ENCODE peak calls at places on chromosomes 4 and X, in nine cellular contexts. One of them, this sample, is unnamed.

GRCh38 chrX:41733939-41734338 is 10.0 kb downstream of the GPR82 start:
- DNase-seq in activated CD4-positive, alpha-beta T cell treated with anti-CD3 and anti-CD28 coated beads, Interleukin-2, amount 50 U/mL, for 4 hours: no peak
- DNase-seq in left lung: no peak
- DNase-seq in posterior vena cava: no peak
- DNase-seq in stimulated activated CD4-positive, alpha-beta T cell treated with anti-CD3 and anti-CD28 coated beads, TNF-alpha, amount 100 ng/mL, for 1 hour: no peak
- DNase-seq in ACHN: no peak
- DNase-seq in foreskin melanocyte: no peak
- DNase-seq in H54: no peak
- DNase-seq in NCI-H1092 treated with DMSO at 0.1 percent for 48 hours: no peak
- DNase-seq in this sample: no peak

GRCh38 chrX:105552395-105552794 is 269.9 kb upstream of the NRK start:
- DNase-seq in activated CD4-positive, alpha-beta T cell treated with anti-CD3 and anti-CD28 coated beads, Interleukin-2, amount 50 U/mL, for 4 hours: no peak
- DNase-seq in left lung: no peak
- DNase-seq in posterior vena cava: no peak
- DNase-seq in stimulated activated CD4-positive, alpha-beta T cell treated with anti-CD3 and anti-CD28 coated beads, TNF-alpha, amount 100 ng/mL, for 1 hour: no peak
- DNase-seq in ACHN: no peak
- DNase-seq in foreskin melanocyte: no peak
- DNase-seq in H54: no peak
- DNase-seq in NCI-H1092 treated with DMSO at 0.1 percent for 48 hours: no peak
- DNase-seq in this sample: no peak

GRCh38 chr4:3393171-3393570 is 48.6 kb upstream of the HGFAC start:
- DNase-seq in activated CD4-positive, alpha-beta T cell treated with anti-CD3 and anti-CD28 coated beads, Interleukin-2, amount 50 U/mL, for 4 hours: no peak
- DNase-seq in left lung: no peak
- DNase-seq in posterior vena cava: no peak
- DNase-seq in stimulated activated CD4-positive, alpha-beta T cell treated with anti-CD3 and anti-CD28 coated beads, TNF-alpha, amount 100 ng/mL, for 1 hour: no peak
- DNase-seq in ACHN: no peak
- DNase-seq in foreskin melanocyte: no peak
- DNase-seq in H54: no peak
- DNase-seq in NCI-H1092 treated with DMSO at 0.1 percent for 48 hours: no peak
- DNase-seq in this sample: no peak

GRCh38 chrX:67415937-67416336 is 127.9 kb upstream of the AR start:
- DNase-seq in activated CD4-positive, alpha-beta T cell treated with anti-CD3 and anti-CD28 coated beads, Interleukin-2, amount 50 U/mL, for 4 hours: no peak
- DNase-seq in left lung: no peak
- DNase-seq in posterior vena cava: no peak
- DNase-seq in stimulated activated CD4-positive, alpha-beta T cell treated with anti-CD3 and anti-CD28 coated beads, TNF-alpha, amount 100 ng/mL, for 1 hour: no peak
- DNase-seq in ACHN: no peak
- DNase-seq in foreskin melanocyte: no peak
- DNase-seq in H54: no peak
- DNase-seq in NCI-H1092 treated with DMSO at 0.1 percent for 48 hours: no peak
- DNase-seq in this sample: no peak

GRCh38 chr4:185742766-185743165 is 69.2 kb downstream of the SORBS2 start:
- DNase-seq in activated CD4-positive, alpha-beta T cell treated with anti-CD3 and anti-CD28 coated beads, Interleukin-2, amount 50 U/mL, for 4 hours: no peak
- DNase-seq in left lung: no peak
- DNase-seq in posterior vena cava: no peak
- DNase-seq in stimulated activated CD4-positive, alpha-beta T cell treated with anti-CD3 and anti-CD28 coated beads, TNF-alpha, amount 100 ng/mL, for 1 hour: no peak
- DNase-seq in ACHN: no peak
- DNase-seq in foreskin melanocyte: no peak
- DNase-seq in H54: no peak
- DNase-seq in NCI-H1092 treated with DMSO at 0.1 percent for 48 hours: no peak
- DNase-seq in this sample: no peak

GRCh38 chr4:34633216-34633615 is 1611.1 kb downstream of the ARAP2 start:
- DNase-seq in activated CD4-positive, alpha-beta T cell treated with anti-CD3 and anti-CD28 coated beads, Interleukin-2, amount 50 U/mL, for 4 hours: no peak
- DNase-seq in left lung: no peak
- DNase-seq in posterior vena cava: no peak
- DNase-seq in stimulated activated CD4-positive, alpha-beta T cell treated with anti-CD3 and anti-CD28 coated beads, TNF-alpha, amount 100 ng/mL, for 1 hour: no peak
- DNase-seq in ACHN: no peak
- DNase-seq in foreskin melanocyte: no peak
- DNase-seq in H54: no peak
- DNase-seq in NCI-H1092 treated with DMSO at 0.1 percent for 48 hours: no peak
- DNase-seq in this sample: no peak

GRCh38 chr4:2694691-2695090 is 61.4 kb downstream of the TNIP2 start:
- DNase-seq in activated CD4-positive, alpha-beta T cell treated with anti-CD3 and anti-CD28 coated beads, Interleukin-2, amount 50 U/mL, for 4 hours: no peak
- DNase-seq in left lung: no peak
- DNase-seq in posterior vena cava: no peak
- DNase-seq in stimulated activated CD4-positive, alpha-beta T cell treated with anti-CD3 and anti-CD28 coated beads, TNF-alpha, amount 100 ng/mL, for 1 hour: no peak
- DNase-seq in ACHN: peak
- DNase-seq in foreskin melanocyte: no peak
- DNase-seq in H54: peak
- DNase-seq in NCI-H1092 treated with DMSO at 0.1 percent for 48 hours: no peak
- DNase-seq in this sample: no peak

GRCh38 chr4:150518559-150518958 is 63.4 kb upstream of the MAB21L2 start:
- DNase-seq in activated CD4-positive, alpha-beta T cell treated with anti-CD3 and anti-CD28 coated beads, Interleukin-2, amount 50 U/mL, for 4 hours: no peak
- DNase-seq in left lung: no peak
- DNase-seq in posterior vena cava: no peak
- DNase-seq in stimulated activated CD4-positive, alpha-beta T cell treated with anti-CD3 and anti-CD28 coated beads, TNF-alpha, amount 100 ng/mL, for 1 hour: no peak
- DNase-seq in ACHN: peak
- DNase-seq in foreskin melanocyte: no peak
- DNase-seq in H54: peak
- DNase-seq in NCI-H1092 treated with DMSO at 0.1 percent for 48 hours: no peak
- DNase-seq in this sample: no peak

GRCh38 chrX:40062525-40063193 is 35.1 kb downstream of the BCOR start:
- DNase-seq in activated CD4-positive, alpha-beta T cell treated with anti-CD3 and anti-CD28 coated beads, Interleukin-2, amount 50 U/mL, for 4 hours: no peak
- DNase-seq in left lung: no peak
- DNase-seq in posterior vena cava: no peak
- DNase-seq in stimulated activated CD4-positive, alpha-beta T cell treated with anti-CD3 and anti-CD28 coated beads, TNF-alpha, amount 100 ng/mL, for 1 hour: no peak
- DNase-seq in ACHN: no peak
- DNase-seq in foreskin melanocyte: no peak
- DNase-seq in H54: no peak
- DNase-seq in NCI-H1092 treated with DMSO at 0.1 percent for 48 hours: no peak
- DNase-seq in this sample: no peak

GRCh38 chr4:48262926-48263325 is 6.7 kb downstream of the TEC start:
- DNase-seq in activated CD4-positive, alpha-beta T cell treated with anti-CD3 and anti-CD28 coated beads, Interleukin-2, amount 50 U/mL, for 4 hours: no peak
- DNase-seq in left lung: no peak
- DNase-seq in posterior vena cava: no peak
- DNase-seq in stimulated activated CD4-positive, alpha-beta T cell treated with anti-CD3 and anti-CD28 coated beads, TNF-alpha, amount 100 ng/mL, for 1 hour: no peak
- DNase-seq in ACHN: peak
- DNase-seq in foreskin melanocyte: no peak
- DNase-seq in H54: no peak
- DNase-seq in NCI-H1092 treated with DMSO at 0.1 percent for 48 hours: no peak
- DNase-seq in this sample: no peak

GRCh38 chr4:133592591-133592990 is 443.5 kb downstream of the PCDH10 start:
- DNase-seq in activated CD4-positive, alpha-beta T cell treated with anti-CD3 and anti-CD28 coated beads, Interleukin-2, amount 50 U/mL, for 4 hours: no peak
- DNase-seq in left lung: no peak
- DNase-seq in posterior vena cava: no peak
- DNase-seq in stimulated activated CD4-positive, alpha-beta T cell treated with anti-CD3 and anti-CD28 coated beads, TNF-alpha, amount 100 ng/mL, for 1 hour: no peak
- DNase-seq in ACHN: no peak
- DNase-seq in foreskin melanocyte: no peak
- DNase-seq in H54: no peak
- DNase-seq in NCI-H1092 treated with DMSO at 0.1 percent for 48 hours: no peak
- DNase-seq in this sample: no peak

GRCh38 chr4:187865914-187866313 is 129.7 kb upstream of the ZFP42 start:
- DNase-seq in activated CD4-positive, alpha-beta T cell treated with anti-CD3 and anti-CD28 coated beads, Interleukin-2, amount 50 U/mL, for 4 hours: no peak
- DNase-seq in left lung: no peak
- DNase-seq in posterior vena cava: no peak
- DNase-seq in stimulated activated CD4-positive, alpha-beta T cell treated with anti-CD3 and anti-CD28 coated beads, TNF-alpha, amount 100 ng/mL, for 1 hour: no peak
- DNase-seq in ACHN: no peak
- DNase-seq in foreskin melanocyte: peak
- DNase-seq in H54: no peak
- DNase-seq in NCI-H1092 treated with DMSO at 0.1 percent for 48 hours: no peak
- DNase-seq in this sample: no peak

GRCh38 chr4:141238196-141238595 is 17.5 kb downstream of the ZNF330 start:
- DNase-seq in activated CD4-positive, alpha-beta T cell treated with anti-CD3 and anti-CD28 coated beads, Interleukin-2, amount 50 U/mL, for 4 hours: no peak
- DNase-seq in left lung: no peak
- DNase-seq in posterior vena cava: no peak
- DNase-seq in stimulated activated CD4-positive, alpha-beta T cell treated with anti-CD3 and anti-CD28 coated beads, TNF-alpha, amount 100 ng/mL, for 1 hour: no peak
- DNase-seq in ACHN: no peak
- DNase-seq in foreskin melanocyte: no peak
- DNase-seq in H54: no peak
- DNase-seq in NCI-H1092 treated with DMSO at 0.1 percent for 48 hours: no peak
- DNase-seq in this sample: no peak

GRCh38 chr4:123580981-123581664 is 184.5 kb downstream of the SPRY1 start:
- DNase-seq in activated CD4-positive, alpha-beta T cell treated with anti-CD3 and anti-CD28 coated beads, Interleukin-2, amount 50 U/mL, for 4 hours: no peak
- DNase-seq in left lung: no peak
- DNase-seq in posterior vena cava: no peak
- DNase-seq in stimulated activated CD4-positive, alpha-beta T cell treated with anti-CD3 and anti-CD28 coated beads, TNF-alpha, amount 100 ng/mL, for 1 hour: no peak
- DNase-seq in ACHN: no peak
- DNase-seq in foreskin melanocyte: no peak
- DNase-seq in H54: no peak
- DNase-seq in NCI-H1092 treated with DMSO at 0.1 percent for 48 hours: no peak
- DNase-seq in this sample: no peak

GRCh38 chrX:3345281-3346081 is 971 bp downstream of the MXRA5 start:
- DNase-seq in activated CD4-positive, alpha-beta T cell treated with anti-CD3 and anti-CD28 coated beads, Interleukin-2, amount 50 U/mL, for 4 hours: no peak
- DNase-seq in left lung: peak
- DNase-seq in posterior vena cava: no peak
- DNase-seq in stimulated activated CD4-positive, alpha-beta T cell treated with anti-CD3 and anti-CD28 coated beads, TNF-alpha, amount 100 ng/mL, for 1 hour: no peak
- DNase-seq in ACHN: peak
- DNase-seq in foreskin melanocyte: no peak
- DNase-seq in H54: peak
- DNase-seq in NCI-H1092 treated with DMSO at 0.1 percent for 48 hours: no peak
- DNase-seq in this sample: no peak

GRCh38 chrX:24733111-24733510 is 39.4 kb downstream of the POLA1 start:
- DNase-seq in activated CD4-positive, alpha-beta T cell treated with anti-CD3 and anti-CD28 coated beads, Interleukin-2, amount 50 U/mL, for 4 hours: no peak
- DNase-seq in left lung: no peak
- DNase-seq in posterior vena cava: no peak
- DNase-seq in stimulated activated CD4-positive, alpha-beta T cell treated with anti-CD3 and anti-CD28 coated beads, TNF-alpha, amount 100 ng/mL, for 1 hour: no peak
- DNase-seq in ACHN: no peak
- DNase-seq in foreskin melanocyte: no peak
- DNase-seq in H54: no peak
- DNase-seq in NCI-H1092 treated with DMSO at 0.1 percent for 48 hours: no peak
- DNase-seq in this sample: no peak

GRCh38 chr4:24979554-24979953 is 51.2 kb downstream of the LGI2 start:
- DNase-seq in activated CD4-positive, alpha-beta T cell treated with anti-CD3 and anti-CD28 coated beads, Interleukin-2, amount 50 U/mL, for 4 hours: no peak
- DNase-seq in left lung: peak
- DNase-seq in posterior vena cava: no peak
- DNase-seq in stimulated activated CD4-positive, alpha-beta T cell treated with anti-CD3 and anti-CD28 coated beads, TNF-alpha, amount 100 ng/mL, for 1 hour: no peak
- DNase-seq in ACHN: no peak
- DNase-seq in foreskin melanocyte: no peak
- DNase-seq in H54: no peak
- DNase-seq in NCI-H1092 treated with DMSO at 0.1 percent for 48 hours: no peak
- DNase-seq in this sample: no peak